ENCODE peak calls at places on chromosomes 2 and 18, in five cellular contexts. One of them, this sample, is unnamed.

GRCh38 chr2:156935611-156936010 is 321.9 kb upstream of the GALNT5 start:
- DNase-seq in Panc1: no peak
- DNase-seq in K562: no peak
- DNase-seq in sigmoid colon: no peak
- DNase-seq in upper lobe of left lung: no peak
- DNase-seq in this sample: no peak

GRCh38 chr2:175097297-175097696 is 70.7 kb downstream of the ATF2 start:
- DNase-seq in K562: no peak
- DNase-seq in sigmoid colon: no peak
- DNase-seq in Panc1: peak; percentile 54
- DNase-seq in upper lobe of left lung: no peak
- DNase-seq in this sample: no peak

GRCh38 chr18:31268985-31269406 is 49.0 kb upstream of the DSG1 start:
- DNase-seq in sigmoid colon: no peak
- DNase-seq in Panc1: no peak
- DNase-seq in K562: no peak
- DNase-seq in upper lobe of left lung: no peak
- DNase-seq in this sample: no peak

GRCh38 chr18:54883816-54884604 is 55.7 kb downstream of the RAB27B start:
- DNase-seq in Panc1: no peak
- DNase-seq in upper lobe of left lung: no peak
- DNase-seq in sigmoid colon: no peak
- DNase-seq in K562: no peak
- DNase-seq in this sample: no peak

GRCh38 chr2:110866036-110866435 is 133.7 kb downstream of the ACOXL start:
- DNase-seq in K562: no peak
- DNase-seq in upper lobe of left lung: no peak
- DNase-seq in Panc1: no peak
- DNase-seq in sigmoid colon: no peak
- DNase-seq in this sample: no peak

GRCh38 chr2:100963026-100963375 is 39.1 kb upstream of the RPL31 start:
- DNase-seq in Panc1: no peak
- DNase-seq in sigmoid colon: peak; percentile 46
- DNase-seq in K562: no peak
- DNase-seq in upper lobe of left lung: no peak
- DNase-seq in this sample: no peak

GRCh38 chr18:38459086-38459485 is 893.5 kb upstream of the CELF4 start:
- DNase-seq in sigmoid colon: no peak
- DNase-seq in upper lobe of left lung: peak; percentile 15
- DNase-seq in K562: no peak
- DNase-seq in Panc1: no peak
- DNase-seq in this sample: no peak

GRCh38 chr2:45128580-45128997 is 119.3 kb upstream of the SIX2 start:
- DNase-seq in Panc1: peak; percentile 36
- DNase-seq in K562: no peak
- DNase-seq in sigmoid colon: no peak
- DNase-seq in upper lobe of left lung: no peak
- DNase-seq in this sample: no peak

GRCh38 chr2:129760669-129761068 is 218.8 kb upstream of the RAB6C start:
- DNase-seq in K562: no peak
- DNase-seq in upper lobe of left lung: peak; percentile 73
- DNase-seq in Panc1: no peak
- DNase-seq in sigmoid colon: no peak
- DNase-seq in this sample: no peak

GRCh38 chr2:144357623-144358400 is 162.1 kb downstream of the ZEB2 start:
- DNase-seq in upper lobe of left lung: no peak
- DNase-seq in K562: peak; percentile 43
- DNase-seq in Panc1: peak; percentile 78
- DNase-seq in sigmoid colon: no peak
- DNase-seq in this sample: peak; percentile 13

GRCh38 chr2:212227755-212228154 is 310.8 kb downstream of the ERBB4 start:
- DNase-seq in sigmoid colon: no peak
- DNase-seq in upper lobe of left lung: no peak
- DNase-seq in K562: no peak
- DNase-seq in Panc1: no peak
- DNase-seq in this sample: no peak

GRCh38 chr2:182954789-182955188 is 83.5 kb downstream of the NCKAP1 start:
- DNase-seq in K562: no peak
- DNase-seq in sigmoid colon: no peak
- DNase-seq in Panc1: no peak
- DNase-seq in upper lobe of left lung: no peak
- DNase-seq in this sample: no peak

GRCh38 chr2:190759749-190760213 is 110.9 kb downstream of the NAB1 start:
- DNase-seq in K562: peak; percentile 12
- DNase-seq in sigmoid colon: no peak
- DNase-seq in upper lobe of left lung: no peak
- DNase-seq in Panc1: peak; percentile 7
- DNase-seq in this sample: no peak

GRCh38 chr2:171531291-171531690 is 9.0 kb downstream of the CYBRD1 start:
- DNase-seq in K562: no peak
- DNase-seq in upper lobe of left lung: no peak
- DNase-seq in sigmoid colon: peak; percentile 70
- DNase-seq in Panc1: no peak
- DNase-seq in this sample: no peak

GRCh38 chr2:129876576-129876975 is 102.9 kb upstream of the RAB6C start:
- DNase-seq in sigmoid colon: no peak
- DNase-seq in K562: no peak
- DNase-seq in Panc1: no peak
- DNase-seq in upper lobe of left lung: no peak
- DNase-seq in this sample: no peak

GRCh38 chr2:241009601-241010530 is 11.4 kb downstream of the SNED1 start:
- DNase-seq in upper lobe of left lung: peak; percentile 90
- DNase-seq in sigmoid colon: peak; percentile 75
- DNase-seq in K562: no peak
- DNase-seq in Panc1: no peak
- DNase-seq in this sample: no peak

DNA sequence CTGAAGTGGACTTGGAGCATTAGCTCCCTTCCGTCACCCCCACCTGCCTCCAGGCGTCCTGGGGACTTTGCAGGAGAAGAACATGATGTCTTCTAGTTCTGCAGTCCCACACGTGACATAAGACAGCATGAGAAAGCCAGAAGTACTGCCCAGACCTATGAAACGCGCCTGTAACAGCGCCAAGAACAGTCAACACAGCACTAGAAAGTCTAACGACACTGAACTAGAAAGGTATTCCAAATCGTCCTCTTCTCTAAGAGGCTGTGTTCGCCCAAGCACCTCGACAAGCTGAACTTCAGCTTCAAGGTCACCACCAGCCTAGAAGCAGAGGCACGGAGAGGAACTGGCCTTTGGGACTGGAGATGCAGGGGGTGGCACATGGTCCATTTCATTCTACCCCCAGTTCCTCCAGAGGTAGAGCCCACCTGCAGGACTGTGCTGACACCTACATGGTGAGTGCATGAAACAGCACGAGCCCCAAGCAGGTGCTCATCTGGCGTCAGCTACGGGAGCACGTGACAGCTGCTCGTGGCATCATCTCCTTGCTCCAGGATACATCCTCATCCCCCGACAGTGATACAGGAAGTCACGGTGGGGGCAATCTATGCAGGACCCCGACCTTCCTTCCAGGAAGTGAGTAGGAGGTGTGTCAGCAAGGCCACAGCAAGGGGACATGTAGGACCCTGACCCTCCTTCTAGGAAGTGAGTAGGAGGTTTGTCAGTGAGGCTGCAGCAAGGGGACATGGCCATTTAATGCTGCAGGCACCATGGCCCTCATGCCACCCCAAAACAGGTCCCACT is 3.7 kb downstream of the HDAC4 start:
- DNase-seq in upper lobe of left lung: no peak
- DNase-seq in K562: no peak
- DNase-seq in sigmoid colon: peak; percentile 95
- DNase-seq in Panc1: no peak
- DNase-seq in this sample: no peak
- TF ChIP-seq POLR2AphosphoS5 in upper lobe of left lung: peak; percentile 15
- TF ChIP-seq POLR2AphosphoS5 in K562: no peak
- TF ChIP-seq POLR2AphosphoS5 in sigmoid colon: peak; percentile 90
- TF ChIP-seq POLR2AphosphoS5 in Panc1: no peak
- TF ChIP-seq POLR2AphosphoS5 in this sample: no peak

GRCh38 chr2:219436491-219436890 is 1.8 kb downstream of the SPEG start:
- DNase-seq in K562: no peak
- DNase-seq in sigmoid colon: peak; percentile 62
- DNase-seq in upper lobe of left lung: peak; percentile 32
- DNase-seq in Panc1: no peak
- DNase-seq in this sample: no peak

GRCh38 chr2:219434468-219434717 is 250 bp upstream of the SPEG start:
- DNase-seq in sigmoid colon: no peak
- DNase-seq in Panc1: no peak
- DNase-seq in K562: no peak
- DNase-seq in upper lobe of left lung: no peak
- DNase-seq in this sample: no peak

GRCh38 chr2:219434718-219435525 is at the start of gene SPEG:
- DNase-seq in upper lobe of left lung: peak; percentile 84
- DNase-seq in sigmoid colon: peak; percentile 67
- DNase-seq in Panc1: no peak
- DNase-seq in K562: no peak
- DNase-seq in this sample: no peak

GRCh38 chr2:219435701-219436100 is 1.1 kb downstream of the SPEG start:
- DNase-seq in Panc1: no peak
- DNase-seq in K562: no peak
- DNase-seq in upper lobe of left lung: no peak
- DNase-seq in sigmoid colon: no peak
- DNase-seq in this sample: no peak

DNA sequence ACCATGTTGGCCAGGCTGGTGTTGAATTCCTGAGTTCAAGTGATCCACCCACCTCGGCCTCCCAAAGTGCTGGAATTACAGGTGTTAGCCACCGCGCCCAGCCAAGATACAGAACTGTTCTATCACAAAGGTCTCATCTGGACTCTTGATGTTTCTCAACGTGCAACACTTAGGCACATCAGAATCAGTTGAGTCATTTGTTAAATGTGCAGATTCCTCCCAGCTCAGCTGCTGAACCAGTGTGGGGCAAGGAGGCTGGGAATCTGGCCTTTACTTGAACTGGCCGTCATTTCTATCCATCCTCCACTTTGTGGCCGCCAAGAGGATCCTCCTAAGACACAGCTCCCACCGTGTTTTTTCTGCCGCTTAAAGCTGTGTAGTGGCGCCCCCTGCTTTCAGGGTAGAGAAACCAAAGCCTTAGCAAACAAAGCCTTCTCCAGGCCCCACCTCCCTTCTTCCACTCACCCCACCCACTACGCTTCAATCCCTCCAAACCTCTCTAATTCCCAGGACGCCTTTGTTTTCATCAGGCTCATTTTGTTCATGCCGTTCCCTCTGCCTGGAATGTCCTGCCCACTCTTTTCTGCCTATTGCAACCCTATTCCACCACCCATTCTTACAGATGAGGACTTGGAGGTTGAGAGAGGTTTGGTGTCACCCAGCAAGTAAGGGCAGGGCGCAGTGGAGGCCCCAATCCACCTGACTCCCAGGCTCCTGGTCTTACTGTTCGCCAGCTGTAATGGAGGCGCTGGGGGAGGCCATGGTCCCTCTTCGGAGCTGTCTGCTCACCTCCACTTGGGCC is 776 bp upstream of the SPEG start:
- DNase-seq in sigmoid colon: peak; percentile 94
- DNase-seq in upper lobe of left lung: no peak
- DNase-seq in Panc1: no peak
- DNase-seq in K562: peak; percentile 72
- DNase-seq in this sample: no peak
- TF ChIP-seq POLR2AphosphoS5 in sigmoid colon: peak; percentile 81
- TF ChIP-seq POLR2AphosphoS5 in upper lobe of left lung: no peak
- TF ChIP-seq POLR2AphosphoS5 in Panc1: no peak
- TF ChIP-seq POLR2AphosphoS5 in K562: no peak
- TF ChIP-seq POLR2AphosphoS5 in this sample: no peak

DNA sequence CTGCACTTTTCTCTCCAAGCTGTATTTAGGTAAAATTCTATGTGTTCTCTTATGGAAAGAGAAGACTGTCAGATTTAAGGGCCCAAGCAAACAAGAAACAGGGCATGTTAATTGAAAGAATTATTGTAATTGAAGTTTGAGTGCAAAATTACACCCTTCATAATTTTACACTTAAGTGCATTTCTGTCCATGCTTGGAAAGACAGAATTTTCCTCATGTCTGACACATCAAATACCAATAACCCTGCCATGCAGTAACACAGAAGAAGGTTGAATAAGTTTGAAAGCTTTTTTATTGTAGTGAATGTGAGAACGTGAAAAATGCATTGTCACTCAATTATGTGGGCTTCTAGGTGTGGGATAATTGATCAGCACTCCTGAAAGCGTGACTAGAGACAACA is 52.9 kb upstream of the PARD3B start:
- DNase-seq in Panc1: no peak
- DNase-seq in sigmoid colon: no peak
- DNase-seq in K562: no peak
- DNase-seq in upper lobe of left lung: no peak
- DNase-seq in this sample: no peak
- TF ChIP-seq POLR2AphosphoS5 in Panc1: no peak
- TF ChIP-seq POLR2AphosphoS5 in sigmoid colon: no peak
- TF ChIP-seq POLR2AphosphoS5 in K562: no peak
- TF ChIP-seq POLR2AphosphoS5 in upper lobe of left lung: no peak
- TF ChIP-seq POLR2AphosphoS5 in this sample: no peak

GRCh38 chr2:42335514-42336104 is 25.4 kb downstream of the COX7A2L start:
- DNase-seq in sigmoid colon: no peak
- DNase-seq in upper lobe of left lung: peak; percentile 30
- DNase-seq in K562: no peak
- DNase-seq in Panc1: no peak
- DNase-seq in this sample: no peak
- TF ChIP-seq POLR2AphosphoS5 in sigmoid colon: no peak
- TF ChIP-seq POLR2AphosphoS5 in upper lobe of left lung: no peak
- TF ChIP-seq POLR2AphosphoS5 in K562: no peak
- TF ChIP-seq POLR2AphosphoS5 in Panc1: no peak
- TF ChIP-seq POLR2AphosphoS5 in this sample: no peak

GRCh38 chr2:150165988-150166965 is 321.2 kb downstream of the RND3 start:
- DNase-seq in sigmoid colon: peak; percentile 74
- DNase-seq in upper lobe of left lung: no peak
- DNase-seq in K562: peak; percentile 22
- DNase-seq in Panc1: no peak
- DNase-seq in this sample: no peak
- TF ChIP-seq POLR2AphosphoS5 in sigmoid colon: peak; percentile 93
- TF ChIP-seq POLR2AphosphoS5 in upper lobe of left lung: peak; percentile 14
- TF ChIP-seq POLR2AphosphoS5 in K562: no peak
- TF ChIP-seq POLR2AphosphoS5 in Panc1: peak; percentile 73
- TF ChIP-seq POLR2AphosphoS5 in this sample: no peak

This sample was measured in GM12892.